ENCODE peak calls at places on chromosomes 3 and 15, in four cellular contexts. One of them, this sample, is unnamed.
A peak's percentile ranks its signal among the peaks of the same experiment; 100 is the strongest.

GRCh38 chr15:28937271-28937670 is 51.5 kb downstream of the APBA2 start:
- DNase-seq in tibial nerve: no peak
- DNase-seq in hepatocyte: no peak
- DNase-seq in astrocyte: no peak
- DNase-seq in this sample: no peak

GRCh38 chr15:58447244-58448010 is 15.6 kb downstream of the LIPC start:
- DNase-seq in tibial nerve: no peak
- DNase-seq in hepatocyte: no peak
- DNase-seq in astrocyte: peak; percentile 97
- DNase-seq in this sample: no peak

GRCh38 chr15:71748327-71748726 is 62.0 kb upstream of the NR2E3 start:
- DNase-seq in tibial nerve: no peak
- DNase-seq in hepatocyte: no peak
- DNase-seq in astrocyte: peak; percentile 84
- DNase-seq in this sample: peak; percentile 53

GRCh38 chr3:71753716-71754609 is at the start of gene GPR27:
- DNase-seq in tibial nerve: no peak
- DNase-seq in hepatocyte: peak; percentile 67
- DNase-seq in astrocyte: peak; percentile 34
- DNase-seq in this sample: peak; percentile 10

GRCh38 chr15:23422099-23422945 is 24.7 kb downstream of the GOLGA6L2 start:
- DNase-seq in tibial nerve: no peak
- DNase-seq in hepatocyte: no peak
- DNase-seq in astrocyte: no peak
- DNase-seq in this sample: no peak

GRCh38 chr15:36982441-36982840 is 117.9 kb downstream of the MEIS2 start:
- DNase-seq in tibial nerve: no peak
- DNase-seq in hepatocyte: no peak
- DNase-seq in astrocyte: no peak
- DNase-seq in this sample: no peak

GRCh38 chr15:60914360-60914759 is 314.7 kb downstream of the RORA start:
- DNase-seq in tibial nerve: no peak
- DNase-seq in hepatocyte: no peak
- DNase-seq in astrocyte: no peak
- DNase-seq in this sample: no peak

GRCh38 chr15:74863239-74864056 is 9.7 kb downstream of the SCAMP2 start:
- DNase-seq in tibial nerve: no peak
- DNase-seq in hepatocyte: no peak
- DNase-seq in astrocyte: peak; percentile 50
- DNase-seq in this sample: peak; percentile 44

GRCh38 chr15:81197688-81198281 is 1.1 kb downstream of the IL16 start:
- DNase-seq in tibial nerve: no peak
- DNase-seq in hepatocyte: no peak
- DNase-seq in astrocyte: no peak
- DNase-seq in this sample: no peak

GRCh38 chr3:58484049-58484721 is 7.7 kb upstream of the KCTD6 start:
- DNase-seq in tibial nerve: no peak
- DNase-seq in hepatocyte: no peak
- DNase-seq in astrocyte: no peak
- DNase-seq in this sample: no peak

GRCh38 chr15:43911235-43911661 is 84.4 kb downstream of the WDR76 start:
- DNase-seq in tibial nerve: no peak
- DNase-seq in hepatocyte: no peak
- DNase-seq in astrocyte: peak; percentile 98
- DNase-seq in this sample: no peak

GRCh38 chr3:124026516-124026915 is 34.6 kb upstream of the ROPN1 start:
- DNase-seq in tibial nerve: no peak
- DNase-seq in hepatocyte: no peak
- DNase-seq in astrocyte: no peak
- DNase-seq in this sample: no peak

GRCh38 chr3:108588616-108589015 is 622 bp downstream of the CIP2A start:
- DNase-seq in tibial nerve: no peak
- DNase-seq in hepatocyte: no peak
- DNase-seq in astrocyte: no peak
- DNase-seq in this sample: no peak

GRCh38 chr15:73051402-73051810 is 857 bp upstream of the NEO1 start:
- DNase-seq in tibial nerve: peak; percentile 14
- DNase-seq in hepatocyte: no peak
- DNase-seq in astrocyte: no peak
- DNase-seq in this sample: peak; percentile 8

GRCh38 chr15:84828433-84828908 is 11.3 kb downstream of the ALPK3 start:
- DNase-seq in tibial nerve: no peak
- DNase-seq in hepatocyte: no peak
- DNase-seq in astrocyte: no peak
- DNase-seq in this sample: no peak

GRCh38 chr15:89396723-89397652 is 62.4 kb upstream of the POLG start:
- DNase-seq in tibial nerve: no peak
- DNase-seq in hepatocyte: no peak
- DNase-seq in astrocyte: no peak
- DNase-seq in this sample: no peak

GRCh38 chr15:67161881-67162280 is 92.6 kb downstream of the AAGAB start:
- DNase-seq in tibial nerve: no peak
- DNase-seq in hepatocyte: no peak
- DNase-seq in astrocyte: no peak
- DNase-seq in this sample: no peak

GRCh38 chr15:33860749-33861148 is 107.5 kb upstream of the CHRM5 start:
- DNase-seq in tibial nerve: no peak
- DNase-seq in hepatocyte: no peak
- DNase-seq in astrocyte: peak; percentile 66
- DNase-seq in this sample: peak; percentile 53

GRCh38 chr3:184429786-184430185 is 49.9 kb downstream of the CHRD start:
- DNase-seq in tibial nerve: no peak
- DNase-seq in hepatocyte: no peak
- DNase-seq in astrocyte: no peak
- DNase-seq in this sample: no peak

GRCh38 chr15:38129531-38130199 is 123.0 kb upstream of the SPRED1 start:
- DNase-seq in tibial nerve: peak; percentile 63
- DNase-seq in hepatocyte: peak; percentile 68
- DNase-seq in astrocyte: peak; percentile 100
- DNase-seq in this sample: peak; percentile 81

GRCh38 chr3:116059421-116060096 is 385.7 kb downstream of the LSAMP start:
- DNase-seq in tibial nerve: no peak
- DNase-seq in hepatocyte: peak; percentile 78
- DNase-seq in astrocyte: peak; percentile 97
- DNase-seq in this sample: peak; percentile 97

GRCh38 chr3:105878061-105878460 is 9.2 kb upstream of the CBLB start:
- DNase-seq in tibial nerve: no peak
- DNase-seq in hepatocyte: no peak
- DNase-seq in astrocyte: peak; percentile 70
- DNase-seq in this sample: no peak

GRCh38 chr3:8996681-8997121 is 33.4 kb upstream of the RAD18 start:
- DNase-seq in tibial nerve: peak; percentile 41
- DNase-seq in hepatocyte: peak; percentile 52
- DNase-seq in astrocyte: peak; percentile 10
- DNase-seq in this sample: no peak

GRCh38 chr3:196049567-196050122 is 32.2 kb downstream of the TFRC start:
- DNase-seq in tibial nerve: no peak
- DNase-seq in hepatocyte: no peak
- DNase-seq in astrocyte: no peak
- DNase-seq in this sample: no peak

GRCh38 chr3:196047391-196048030 is 34.4 kb downstream of the TFRC start:
- DNase-seq in tibial nerve: no peak
- DNase-seq in hepatocyte: no peak
- DNase-seq in astrocyte: no peak
- DNase-seq in this sample: no peak

GRCh38 chr3:196050597-196050996 is 31.3 kb downstream of the TFRC start:
- DNase-seq in tibial nerve: no peak
- DNase-seq in hepatocyte: no peak
- DNase-seq in astrocyte: no peak
- DNase-seq in this sample: no peak

GRCh38 chr3:196051336-196052076 is 30.4 kb downstream of the TFRC start:
- DNase-seq in tibial nerve: no peak
- DNase-seq in hepatocyte: no peak
- DNase-seq in astrocyte: no peak
- DNase-seq in this sample: no peak

DNA sequence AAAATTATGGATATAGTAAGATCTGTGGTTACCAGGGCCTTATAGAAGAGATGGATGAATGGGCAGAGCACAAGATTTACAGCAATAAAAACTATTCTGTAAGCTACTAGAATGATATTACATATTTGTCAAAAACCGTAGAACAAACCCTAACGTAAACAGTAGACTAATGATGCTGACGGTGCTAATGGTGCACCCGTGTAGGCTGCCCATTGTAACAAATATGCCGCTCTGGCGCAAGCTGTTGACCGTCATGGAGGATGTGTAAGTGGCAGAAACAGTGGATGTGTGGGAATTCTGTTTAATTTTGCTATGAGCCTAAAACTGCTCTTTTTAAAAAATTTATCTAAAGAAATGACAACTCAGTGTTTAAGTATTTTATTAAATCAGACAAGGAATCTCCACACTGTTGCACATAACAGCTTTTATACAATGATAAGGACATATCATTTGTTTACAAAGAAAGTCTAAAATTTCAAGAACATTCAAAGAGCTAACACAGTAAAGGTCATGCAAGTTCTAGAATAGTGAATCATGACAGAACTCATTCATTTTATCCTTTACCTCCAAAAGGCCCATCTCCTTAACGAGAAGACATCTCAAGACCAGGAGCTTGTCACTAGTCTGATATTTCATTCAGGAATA is 32.8 kb downstream of the TFRC start:
- DNase-seq in tibial nerve: no peak
- DNase-seq in hepatocyte: no peak
- DNase-seq in astrocyte: no peak
- DNase-seq in this sample: no peak
- H3K27ac ChIP-seq in tibial nerve: no peak overlapping the region
- H3K27ac ChIP-seq in hepatocyte: no peak overlapping the region
- H3K27ac ChIP-seq in astrocyte: no peak overlapping the region
- H3K27ac ChIP-seq in this sample: no peak overlapping the region

GRCh38 chr3:197912770-197913476 is 37.1 kb upstream of the RPL35A start:
- DNase-seq in tibial nerve: no peak
- DNase-seq in hepatocyte: no peak
- DNase-seq in astrocyte: no peak
- DNase-seq in this sample: no peak
- H3K27ac ChIP-seq in tibial nerve: peak overlapping the region; percentile 33
- H3K27ac ChIP-seq in hepatocyte: no peak overlapping the region
- H3K27ac ChIP-seq in astrocyte: no peak overlapping the region
- H3K27ac ChIP-seq in this sample: no peak overlapping the region

GRCh38 chr3:144242797-144243196 is 271.2 kb downstream of the DIPK2A start:
- DNase-seq in tibial nerve: no peak
- DNase-seq in hepatocyte: no peak
- DNase-seq in astrocyte: no peak
- DNase-seq in this sample: no peak

GRCh38 chr3:144241381-144241780 is 269.8 kb downstream of the DIPK2A start:
- DNase-seq in tibial nerve: no peak
- DNase-seq in hepatocyte: peak; percentile 31
- DNase-seq in astrocyte: no peak
- DNase-seq in this sample: no peak

GRCh38 chr3:144244662-144245061 is 273.0 kb downstream of the DIPK2A start:
- DNase-seq in tibial nerve: no peak
- DNase-seq in hepatocyte: no peak
- DNase-seq in astrocyte: no peak
- DNase-seq in this sample: no peak
- H3K27ac ChIP-seq in tibial nerve: no peak overlapping the region
- H3K27ac ChIP-seq in hepatocyte: no peak overlapping the region
- H3K27ac ChIP-seq in astrocyte: no peak overlapping the region
- H3K27ac ChIP-seq in this sample: no peak overlapping the region

GRCh38 chr3:188343894-188344293 is 189.9 kb downstream of the LPP start:
- DNase-seq in tibial nerve: no peak
- DNase-seq in hepatocyte: no peak
- DNase-seq in astrocyte: peak; percentile 39
- DNase-seq in this sample: no peak
- H3K27ac ChIP-seq in tibial nerve: peak overlapping the region; percentile 71
- H3K27ac ChIP-seq in hepatocyte: no peak overlapping the region
- H3K27ac ChIP-seq in astrocyte: peak overlapping the region; percentile 6
- H3K27ac ChIP-seq in this sample: no peak overlapping the region

DNA sequence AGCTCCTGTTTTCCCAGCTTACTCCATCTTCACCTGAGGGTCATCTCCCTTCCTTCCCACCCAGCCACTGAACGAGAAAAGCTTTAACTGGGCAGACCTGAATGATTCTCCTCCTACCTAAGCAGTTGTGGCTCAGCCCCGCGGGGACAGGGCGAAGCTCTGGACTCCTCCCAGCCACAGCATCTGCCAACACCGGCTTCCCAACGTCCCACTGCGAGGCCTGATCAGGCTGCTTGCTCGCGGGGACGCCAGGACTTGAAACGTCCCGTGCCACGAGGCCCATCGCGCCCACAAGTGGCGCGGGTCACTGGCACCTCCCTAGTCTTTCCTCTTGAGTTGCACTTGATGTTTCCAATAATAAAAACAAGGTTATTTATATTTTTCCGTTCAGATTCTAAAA is at the start of gene SPATA16:
- DNase-seq in tibial nerve: no peak
- DNase-seq in hepatocyte: no peak
- DNase-seq in astrocyte: no peak
- DNase-seq in this sample: no peak
- H3K27ac ChIP-seq in tibial nerve: no peak within 1 kb of the TSS
- H3K27ac ChIP-seq in hepatocyte: no peak within 1 kb of the TSS
- H3K27ac ChIP-seq in astrocyte: no peak within 1 kb of the TSS
- H3K27ac ChIP-seq in this sample: no peak within 1 kb of the TSS

GRCh38 chr15:40011303-40011702 is 27.7 kb downstream of the SRP14 start:
- DNase-seq in tibial nerve: no peak
- DNase-seq in hepatocyte: no peak
- DNase-seq in astrocyte: no peak
- DNase-seq in this sample: no peak

GRCh38 chr15:40010681-40011080 is 28.3 kb downstream of the SRP14 start:
- DNase-seq in tibial nerve: no peak
- DNase-seq in hepatocyte: no peak
- DNase-seq in astrocyte: peak; percentile 86
- DNase-seq in this sample: no peak

GRCh38 chr15:40014390-40014789 is 24.6 kb downstream of the SRP14 start:
- DNase-seq in tibial nerve: no peak
- DNase-seq in hepatocyte: no peak
- DNase-seq in astrocyte: no peak
- DNase-seq in this sample: no peak

GRCh38 chr15:40016224-40016865 is 22.6 kb downstream of the SRP14 start:
- DNase-seq in tibial nerve: no peak
- DNase-seq in hepatocyte: no peak
- DNase-seq in astrocyte: peak; percentile 53
- DNase-seq in this sample: no peak
- H3K27ac ChIP-seq in tibial nerve: no peak overlapping the region
- H3K27ac ChIP-seq in hepatocyte: no peak overlapping the region
- H3K27ac ChIP-seq in astrocyte: no peak overlapping the region
- H3K27ac ChIP-seq in this sample: no peak overlapping the region

GRCh38 chr3:53166781-53167291 is 5.8 kb downstream of the PRKCD start:
- DNase-seq in tibial nerve: peak; percentile 33
- DNase-seq in hepatocyte: no peak
- DNase-seq in astrocyte: peak; percentile 60
- DNase-seq in this sample: no peak
- H3K27ac ChIP-seq in tibial nerve: peak overlapping the region; percentile 79
- H3K27ac ChIP-seq in hepatocyte: no peak overlapping the region
- H3K27ac ChIP-seq in astrocyte: peak overlapping the region; percentile 44
- H3K27ac ChIP-seq in this sample: peak overlapping the region; percentile 36

This sample was measured in RWPE1.